ENCODE peak calls at places on chromosomes 16 and 17, in six cellular contexts. S is left ventricle myocardium inferior, O is tibial artery, B is psoas muscle, A is ascending aorta, M is brain microvascular endothelial cell. L is an unnamed sample.

GRCh38 chr16:4097826-4098240 is 18.4 kb downstream of the ADCY9 start:
- DNase-seq in S (no peak), O (peak; percentile 7), B (no peak), A (no peak), M (no peak), L (no peak)

GRCh38 chr16:67034478-67034877 is 5.5 kb downstream of the CBFB start:
- DNase-seq in S (no peak), O (no peak), B (no peak), A (no peak), M (no peak), L (peak; percentile 52)

GRCh38 chr16:11224894-11225676 is 30.9 kb downstream of the SOCS1 start:
- DNase-seq in S (peak; percentile 26), O (no peak), B (peak; percentile 37), A (no peak), M (no peak), L (no peak)

GRCh38 chr16:55056585-55057520 is 126.2 kb downstream of the IRX5 start:
- DNase-seq in S (no peak), O (no peak), B (no peak), A (no peak), M (no peak), L (no peak)

GRCh38 chr16:86827521-86827920 is 249.2 kb downstream of the FOXL1 start:
- DNase-seq in S (no peak), O (no peak), B (no peak), A (no peak), M (no peak), L (no peak)

GRCh38 chr17:51653902-51654301 is 393.6 kb downstream of the UTP18 start:
- DNase-seq in S (no peak), O (no peak), B (no peak), A (no peak), M (no peak), L (no peak)

GRCh38 chr16:6602401-6602800 is 730.2 kb upstream of the RBFOX1 start:
- DNase-seq in S (no peak), O (no peak), B (no peak), A (no peak), M (no peak), L (no peak)

GRCh38 chr17:4566785-4567184 is 6.4 kb upstream of the GGT6 start:
- DNase-seq in S (no peak), O (no peak), B (no peak), A (no peak), M (peak; percentile 32), L (peak; percentile 65)

GRCh38 chr17:16962804-16963203 is 9.1 kb downstream of the TNFRSF13B start:
- DNase-seq in S (no peak), O (no peak), B (no peak), A (no peak), M (no peak), L (no peak)

GRCh38 chr17:47839071-47839470 is 2.0 kb downstream of the SCRN2 start:
- DNase-seq in S (no peak), O (no peak), B (no peak), A (no peak), M (no peak), L (no peak)

GRCh38 chr16:78729687-78730086 is 630.2 kb downstream of the WWOX start:
- DNase-seq in S (no peak), O (no peak), B (no peak), A (no peak), M (no peak), L (no peak)

GRCh38 chr17:63760771-63761539 is 12.4 kb downstream of the CCDC47 start:
- DNase-seq in S (no peak), O (no peak), B (no peak), A (no peak), M (no peak), L (no peak)

GRCh38 chr17:79393358-79394038 is 217.4 kb downstream of the RBFOX3 start:
- DNase-seq in S (peak; percentile 79), O (peak; percentile 80), B (peak; percentile 81), A (peak; percentile 85), M (peak; percentile 61), L (peak; percentile 67)

GRCh38 chr17:38447502-38448095 is 19.3 kb downstream of the ARHGAP23 start:
- DNase-seq in S (no peak), O (no peak), B (no peak), A (no peak), M (no peak), L (no peak)

GRCh38 chr17:1147664-1148063 is 32.1 kb downstream of the ABR start:
- DNase-seq in S (no peak), O (no peak), B (peak; percentile 17), A (peak; percentile 77), M (peak; percentile 54), L (peak; percentile 62)

GRCh38 chr16:81451753-81452680 is 7.4 kb downstream of the CMIP start:
- DNase-seq in S (no peak), O (peak; percentile 63), B (peak; percentile 30), A (peak; percentile 79), M (no peak), L (no peak)

GRCh38 chr17:20955437-20956323 is 87.1 kb downstream of the USP22 start:
- DNase-seq in S (peak; percentile 27), O (peak; percentile 43), B (peak; percentile 31), A (no peak), M (peak; percentile 69), L (peak; percentile 87)

GRCh38 chr16:78235168-78235800 is 135.8 kb downstream of the WWOX start:
- DNase-seq in S (peak; percentile 63), O (peak; percentile 58), B (peak; percentile 51), A (peak; percentile 79), M (peak; percentile 71), L (peak; percentile 76)

GRCh38 chr16:55367301-55367745 is 43.3 kb downstream of the IRX6 start:
- DNase-seq in S (no peak), O (no peak), B (no peak), A (no peak), M (no peak), L (peak; percentile 15)

DNA sequence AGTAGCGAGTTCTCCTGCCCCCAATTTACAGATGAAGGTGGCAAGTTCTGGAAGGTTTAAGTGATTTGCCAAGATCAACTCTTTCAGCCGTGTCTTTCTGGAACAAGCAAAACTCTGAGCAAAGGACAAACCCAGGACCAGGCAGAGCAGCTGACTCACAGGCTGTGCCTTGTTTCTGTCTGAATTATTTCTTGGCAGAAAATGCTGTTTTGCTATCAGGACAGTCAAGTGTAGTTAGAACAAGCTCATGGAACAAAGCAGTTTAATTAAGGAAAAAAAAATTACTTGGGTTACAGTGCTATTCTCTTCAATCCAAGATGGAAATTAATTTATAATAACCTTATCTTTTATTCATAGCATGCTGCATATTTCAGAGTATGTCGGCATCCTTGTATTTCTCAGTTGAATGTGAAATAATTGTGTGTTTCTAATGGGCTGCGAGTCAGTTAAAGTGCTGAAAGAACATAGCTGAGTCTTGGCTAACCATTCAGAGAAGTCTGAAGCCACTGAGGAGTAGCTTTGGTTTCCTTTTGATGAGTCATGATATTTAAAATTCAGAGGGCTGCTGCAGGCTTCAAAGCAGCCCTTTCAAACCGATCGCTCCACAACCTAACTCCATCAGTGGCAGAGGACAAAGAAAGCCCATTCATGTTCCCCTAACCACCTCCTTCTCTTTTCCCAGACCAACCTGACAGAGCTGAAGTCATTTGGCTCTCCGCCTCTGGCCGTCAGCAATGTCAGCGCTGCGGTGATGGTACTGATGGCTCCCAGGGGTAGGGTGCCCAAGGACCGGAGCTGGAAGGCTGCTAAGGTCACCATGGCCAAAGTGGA is 143.7 kb downstream of the ZNF18 start:
- DNase-seq in S (no peak), O (no peak), B (no peak), A (no peak), M (no peak), L (peak; percentile 2)
- H3K4me3 ChIP-seq in S (no peak overlapping the region), O (no peak overlapping the region), B (no peak overlapping the region), A (no peak overlapping the region), M (no peak overlapping the region), L (no peak overlapping the region)

GRCh38 chr16:28964527-28964926 is 10.1 kb upstream of the SPNS1 start:
- DNase-seq in S (no peak), O (no peak), B (no peak), A (no peak), M (no peak), L (no peak)

DNA sequence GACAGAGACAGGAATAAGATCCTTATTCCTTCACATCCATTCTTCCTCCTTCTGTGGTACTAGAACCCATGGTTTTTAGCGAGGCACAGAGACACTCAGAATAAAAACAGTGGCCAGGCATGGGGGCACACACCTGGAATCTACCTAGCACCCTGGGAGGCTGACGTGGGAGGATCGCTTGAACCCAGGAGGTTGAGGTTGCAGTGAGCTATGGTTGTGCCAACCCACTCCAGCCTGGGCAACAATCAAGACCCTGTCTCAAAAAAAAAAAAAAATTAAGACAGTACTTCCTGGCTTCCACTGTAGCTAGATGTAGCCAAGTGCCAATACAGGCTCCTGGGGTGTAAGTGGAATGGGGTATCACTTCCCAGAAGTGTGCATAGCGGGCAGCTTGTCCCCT is 7.4 kb upstream of the SPNS1 start:
- DNase-seq in S (no peak), O (no peak), B (no peak), A (no peak), M (no peak), L (no peak)
- TF ChIP-seq CTCF in S (no peak), O (no peak), B (no peak), A (no peak), M (no peak), L (no peak)

DNA sequence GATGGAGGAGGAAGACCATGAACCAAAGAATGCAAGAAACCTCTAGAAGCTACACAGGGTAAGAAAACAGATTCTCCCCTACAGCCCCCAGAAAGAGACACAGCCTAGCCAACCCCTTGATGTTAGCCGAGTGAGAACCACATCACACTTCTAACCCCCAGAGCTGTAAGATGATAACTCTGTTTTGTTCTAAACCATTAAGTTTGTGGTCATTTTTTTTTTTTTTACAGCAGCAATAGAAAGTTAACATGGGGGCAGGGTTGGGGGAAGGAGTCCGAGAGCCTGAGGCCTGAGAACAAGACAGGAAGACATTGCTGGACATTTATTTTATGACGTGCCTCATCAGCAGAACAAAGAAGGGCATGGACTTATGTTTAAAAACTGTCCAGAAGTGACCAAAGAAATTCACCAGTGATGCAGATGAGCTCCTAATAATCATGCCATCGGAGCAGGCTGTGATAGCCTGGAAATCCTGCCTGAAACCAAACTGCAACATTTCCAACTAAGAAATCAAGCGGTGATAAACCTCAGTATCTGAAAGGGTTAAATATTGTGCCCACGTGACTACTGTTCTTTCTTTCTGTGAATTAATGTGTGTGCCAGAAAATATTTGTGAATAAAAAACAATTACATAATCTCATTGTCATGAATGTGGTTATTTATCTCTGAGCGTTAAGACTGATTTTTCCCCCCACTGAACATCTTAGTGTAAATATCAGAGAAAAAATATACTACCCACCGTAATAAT is 1.1 kb downstream of the ABCA9 start:
- DNase-seq in S (no peak), O (no peak), B (no peak), A (no peak), M (peak; percentile 29), L (peak; percentile 73)
- H3K4me3 ChIP-seq in S (peak overlapping the region; percentile 54), O (peak overlapping the region; percentile 7), B (peak overlapping the region; percentile 39), A (peak overlapping the region; percentile 21), M (no peak overlapping the region), L (peak overlapping the region; percentile 34)

DNA sequence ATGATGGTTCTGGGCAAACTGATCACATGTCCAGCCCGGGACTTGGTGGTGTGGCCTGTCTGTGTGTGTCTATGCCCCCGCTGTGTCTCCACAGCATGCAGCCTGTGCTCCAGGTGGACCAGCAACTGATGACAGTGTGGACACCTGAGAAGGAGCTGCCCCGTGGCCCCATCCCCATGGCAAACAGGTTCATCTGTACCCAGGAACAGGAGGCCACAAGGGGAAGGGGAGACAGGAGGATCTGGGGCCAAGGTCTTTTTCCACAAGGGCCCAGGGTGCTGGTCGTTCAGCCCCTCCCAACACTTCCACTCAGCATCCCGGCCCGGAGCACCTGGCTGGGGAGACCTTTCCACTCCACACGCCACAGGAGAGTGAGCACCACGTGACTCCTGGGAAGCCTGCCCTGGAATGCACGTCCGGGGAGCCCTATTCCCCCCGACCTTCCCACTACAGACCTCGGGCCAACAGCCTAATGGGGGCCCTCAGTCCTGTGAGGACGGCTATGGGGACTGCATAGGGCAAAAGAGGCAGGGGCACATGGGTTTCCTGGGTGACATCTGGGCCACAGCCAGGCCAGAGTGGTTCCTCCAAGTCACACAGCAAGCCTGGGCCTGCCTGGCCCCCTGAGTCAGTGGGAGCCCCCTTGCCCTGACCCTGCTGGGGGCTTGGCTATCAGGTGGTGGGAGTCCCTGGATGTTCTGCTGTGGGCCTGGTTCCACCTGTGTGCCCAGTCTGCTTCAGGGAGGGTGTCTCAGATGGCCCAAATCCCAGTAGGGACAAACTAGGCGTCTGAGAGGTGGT is 20.8 kb upstream of the NXPH3 start:
- DNase-seq in S (no peak), O (no peak), B (no peak), A (peak; percentile 51), M (no peak), L (no peak)
- TF ChIP-seq CTCF in S (no peak), O (no peak), B (no peak), A (no peak), M (no peak), L (no peak)